ENCODE peak calls at places on chromosomes 4 and X, in six cellular contexts. One of them, this sample, is unnamed.

GRCh38 chrX:14357314-14357713 is 172.0 kb upstream of the GLRA2 start:
- DNase-seq in activated CD8-positive, alpha-beta memory T cell treated with anti-CD3 and anti-CD28 coated beads for 48 hours: no peak
- DNase-seq in T-cell: no peak
- DNase-seq in DND-41: no peak
- DNase-seq in NCI-H510A treated with DMSO at 0.1 percent for 48 hours: no peak
- DNase-seq in fibroblast of the aortic adventitia: no peak
- DNase-seq in this sample: no peak

GRCh38 chr4:27278615-27279014 is 418.0 kb downstream of the STIM2 start:
- DNase-seq in activated CD8-positive, alpha-beta memory T cell treated with anti-CD3 and anti-CD28 coated beads for 48 hours: no peak
- DNase-seq in T-cell: no peak
- DNase-seq in DND-41: peak
- DNase-seq in NCI-H510A treated with DMSO at 0.1 percent for 48 hours: no peak
- DNase-seq in fibroblast of the aortic adventitia: peak
- DNase-seq in this sample: no peak

GRCh38 chr4:8830056-8830455 is 41.6 kb downstream of the HMX1 start:
- DNase-seq in activated CD8-positive, alpha-beta memory T cell treated with anti-CD3 and anti-CD28 coated beads for 48 hours: no peak
- DNase-seq in T-cell: no peak
- DNase-seq in DND-41: no peak
- DNase-seq in NCI-H510A treated with DMSO at 0.1 percent for 48 hours: no peak
- DNase-seq in fibroblast of the aortic adventitia: no peak
- DNase-seq in this sample: no peak

GRCh38 chrX:47456080-47456479 is 26.9 kb downstream of the ZNF41 start:
- DNase-seq in activated CD8-positive, alpha-beta memory T cell treated with anti-CD3 and anti-CD28 coated beads for 48 hours: no peak
- DNase-seq in T-cell: no peak
- DNase-seq in DND-41: no peak
- DNase-seq in NCI-H510A treated with DMSO at 0.1 percent for 48 hours: no peak
- DNase-seq in fibroblast of the aortic adventitia: no peak
- DNase-seq in this sample: no peak

GRCh38 chrX:47283015-47283771 is 50.4 kb downstream of the USP11 start:
- DNase-seq in activated CD8-positive, alpha-beta memory T cell treated with anti-CD3 and anti-CD28 coated beads for 48 hours: no peak
- DNase-seq in T-cell: no peak
- DNase-seq in DND-41: no peak
- DNase-seq in NCI-H510A treated with DMSO at 0.1 percent for 48 hours: peak
- DNase-seq in fibroblast of the aortic adventitia: peak
- DNase-seq in this sample: peak

GRCh38 chr4:148163011-148163410 is 279.2 kb downstream of the NR3C2 start:
- DNase-seq in activated CD8-positive, alpha-beta memory T cell treated with anti-CD3 and anti-CD28 coated beads for 48 hours: no peak
- DNase-seq in T-cell: no peak
- DNase-seq in DND-41: no peak
- DNase-seq in NCI-H510A treated with DMSO at 0.1 percent for 48 hours: no peak
- DNase-seq in fibroblast of the aortic adventitia: peak
- DNase-seq in this sample: no peak

GRCh38 chr4:145492376-145492775 is 10.7 kb downstream of the SMAD1 start:
- DNase-seq in activated CD8-positive, alpha-beta memory T cell treated with anti-CD3 and anti-CD28 coated beads for 48 hours: no peak
- DNase-seq in T-cell: no peak
- DNase-seq in DND-41: no peak
- DNase-seq in NCI-H510A treated with DMSO at 0.1 percent for 48 hours: no peak
- DNase-seq in fibroblast of the aortic adventitia: no peak
- DNase-seq in this sample: no peak

GRCh38 chr4:145827885-145828284 is 110.7 kb downstream of the ZNF827 start:
- DNase-seq in activated CD8-positive, alpha-beta memory T cell treated with anti-CD3 and anti-CD28 coated beads for 48 hours: no peak
- DNase-seq in T-cell: no peak
- DNase-seq in DND-41: no peak
- DNase-seq in NCI-H510A treated with DMSO at 0.1 percent for 48 hours: peak
- DNase-seq in fibroblast of the aortic adventitia: no peak
- DNase-seq in this sample: no peak

GRCh38 chrX:131827935-131828334 is 195.2 kb upstream of the STK26 start:
- DNase-seq in activated CD8-positive, alpha-beta memory T cell treated with anti-CD3 and anti-CD28 coated beads for 48 hours: no peak
- DNase-seq in T-cell: peak
- DNase-seq in DND-41: no peak
- DNase-seq in NCI-H510A treated with DMSO at 0.1 percent for 48 hours: peak
- DNase-seq in fibroblast of the aortic adventitia: peak
- DNase-seq in this sample: no peak

GRCh38 chrX:139532834-139533233 is 2.3 kb downstream of the F9 start:
- DNase-seq in activated CD8-positive, alpha-beta memory T cell treated with anti-CD3 and anti-CD28 coated beads for 48 hours: no peak
- DNase-seq in T-cell: no peak
- DNase-seq in DND-41: no peak
- DNase-seq in NCI-H510A treated with DMSO at 0.1 percent for 48 hours: no peak
- DNase-seq in fibroblast of the aortic adventitia: no peak
- DNase-seq in this sample: no peak